ENCODE peak calls at places on chromosomes 12 and 14, in six cellular contexts. U is IMR-90, K is K562, R is brain microvascular endothelial cell, C is uterus, H is cardiac fibroblast. X is an unnamed sample.

GRCh38 chr12:52231305-52232232 is 1.5 kb upstream of the KRT7 start:
- DNase-seq in U (no peak), K (no peak), R (no peak), C (no peak), H (no peak), X (no peak)

GRCh38 chr12:126347421-126347820 is 1282.2 kb downstream of the AACS start:
- DNase-seq in U (no peak), K (no peak), R (no peak), C (no peak), H (no peak), X (no peak)

GRCh38 chr12:118513554-118513953 is 137.2 kb downstream of the SUDS3 start:
- DNase-seq in U (no peak), K (no peak), R (no peak), C (no peak), H (no peak), X (no peak)

GRCh38 chr12:93571854-93572711 is at the start of gene SOCS2:
- DNase-seq in U (peak; percentile 21), K (peak; percentile 60), R (no peak), C (peak; percentile 65), H (no peak), X (no peak)

GRCh38 chr12:89786177-89786810 is 77.7 kb upstream of the ATP2B1 start:
- DNase-seq in U (no peak), K (no peak), R (no peak), C (no peak), H (no peak), X (no peak)

GRCh38 chr12:52945389-52946232 is 3.3 kb upstream of the KRT18 start:
- DNase-seq in U (peak; percentile 62), K (peak; percentile 16), R (peak; percentile 61), C (no peak), H (peak; percentile 88), X (no peak)

GRCh38 chr12:9870311-9870866 is 1.2 kb upstream of the CLEC2B start:
- DNase-seq in U (no peak), K (no peak), R (no peak), C (no peak), H (peak; percentile 39), X (no peak)

GRCh38 chr12:76199808-76200207 is 115.3 kb upstream of the NAP1L1 start:
- DNase-seq in U (peak; percentile 89), K (no peak), R (peak; percentile 70), C (no peak), H (peak; percentile 59), X (peak; percentile 49)

GRCh38 chr12:42299392-42300308 is 26.2 kb downstream of the ZCRB1 start:
- DNase-seq in U (peak; percentile 80), K (no peak), R (peak; percentile 78), C (no peak), H (peak; percentile 18), X (no peak)

GRCh38 chr14:106877527-106877926 is 1351.1 kb downstream of the TMEM121 start:
- DNase-seq in U (no peak), K (no peak), R (no peak), C (no peak), H (no peak), X (no peak)

GRCh38 chr14:99619873-99620834 is 16.1 kb upstream of the CCDC85C start:
- DNase-seq in U (peak; percentile 45), K (no peak), R (no peak), C (peak; percentile 62), H (peak; percentile 66), X (no peak)

GRCh38 chr14:50846171-50846880 is 15.4 kb upstream of the NIN start:
- DNase-seq in U (peak; percentile 92), K (no peak), R (peak; percentile 86), C (no peak), H (peak; percentile 63), X (no peak)

GRCh38 chr14:105865904-105866840 is 339.8 kb downstream of the TMEM121 start:
- DNase-seq in U (no peak), K (no peak), R (no peak), C (peak; percentile 5), H (no peak), X (no peak)

GRCh38 chr14:106185837-106186233 is 659.5 kb downstream of the TMEM121 start:
- DNase-seq in U (no peak), K (no peak), R (no peak), C (no peak), H (no peak), X (no peak)

GRCh38 chr12:105382771-105383632 is 52.5 kb downstream of the C12orf75 start:
- DNase-seq in U (peak; percentile 73), K (peak; percentile 62), R (peak; percentile 63), C (peak; percentile 27), H (peak; percentile 82), X (peak; percentile 40)

GRCh38 chr12:92010853-92011701 is 134.6 kb downstream of the BTG1 start:
- DNase-seq in U (no peak), K (no peak), R (no peak), C (no peak), H (no peak), X (no peak)

DNA sequence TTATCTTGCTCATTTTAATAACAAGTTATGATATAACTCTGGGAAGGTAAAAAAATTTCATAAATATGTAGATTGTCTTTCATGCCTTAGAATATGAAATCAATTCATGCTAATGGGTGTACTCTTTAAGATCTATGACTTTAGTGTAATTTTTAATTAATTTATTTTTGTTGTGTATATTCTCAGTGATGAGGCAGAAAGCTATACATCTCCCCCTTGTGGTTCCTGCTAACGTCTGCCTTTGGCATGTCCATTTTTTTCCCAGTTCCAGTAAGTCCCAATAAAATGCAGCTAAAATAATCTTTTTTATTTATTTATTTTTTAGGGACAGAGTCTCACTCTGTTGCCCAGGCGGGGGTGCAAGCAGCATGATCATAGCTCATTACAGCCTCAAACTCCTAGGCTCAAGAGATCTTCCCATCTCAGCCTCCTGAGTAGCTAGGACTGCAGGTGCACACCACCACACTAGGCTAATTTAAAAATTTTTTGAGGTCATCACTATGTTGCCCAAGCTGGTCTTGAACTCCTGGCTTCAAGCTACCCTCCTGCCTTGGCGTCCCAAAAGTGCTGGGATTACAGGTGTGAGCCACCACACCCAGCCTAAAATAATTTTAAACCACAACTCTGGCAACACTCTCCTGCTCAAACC is 3.3 kb upstream of the CHURC1 start:
- DNase-seq in U (peak; percentile 55), K (no peak), R (peak; percentile 47), C (no peak), H (peak; percentile 60), X (no peak)
- TF ChIP-seq CTCF in U (peak; percentile 79), K (peak; percentile 60), R (peak; percentile 78), C (peak; percentile 31), H (peak; percentile 73), X (peak; percentile 67)

GRCh38 chr14:96098999-96099335 is 59.8 kb downstream of the C14orf132 start:
- DNase-seq in U (no peak), K (no peak), R (no peak), C (no peak), H (no peak), X (no peak)
- TF ChIP-seq CTCF in U (no peak), K (no peak), R (no peak), C (no peak), H (no peak), X (no peak)

GRCh38 chr14:29926701-29927595 is 699 bp downstream of the PRKD1 start:
- DNase-seq in U (peak; percentile 43), K (peak; percentile 13), R (peak; percentile 3), C (peak; percentile 40), H (peak; percentile 64), X (peak; percentile 19)
- TF ChIP-seq CTCF in U (peak; percentile 23), K (no peak), R (no peak), C (no peak), H (no peak), X (no peak)

GRCh38 chr12:45309826-45310626 is 94.1 kb downstream of the ANO6 start:
- DNase-seq in U (peak; percentile 64), K (no peak), R (no peak), C (no peak), H (peak; percentile 47), X (no peak)
- TF ChIP-seq CTCF in U (peak; percentile 12), K (no peak), R (no peak), C (no peak), H (peak; percentile 21), X (no peak)

GRCh38 chr12:24012528-24012927 is 63.1 kb upstream of the SOX5 start:
- DNase-seq in U (peak; percentile 23), K (no peak), R (no peak), C (no peak), H (peak; percentile 40), X (no peak)
- TF ChIP-seq CTCF in U (peak; percentile 42), K (peak; percentile 17), R (peak; percentile 44), C (no peak), H (peak; percentile 36), X (peak; percentile 25)

X was measured in AG09319.